ENCODE peak calls at places on chromosomes 4 and X, in five cellular contexts. L, V, T, H and C are unnamed samples.

GRCh38 chr4:127304356-127304755 is 328.4 kb upstream of the INTU start:
- ATAC-seq in L (no peak), V (no peak), H (no peak), T (peak; percentile 30), C (no peak)

GRCh38 chr4:145609494-145610427 is 9.4 kb upstream of the MMAA start:
- ATAC-seq in L (peak; percentile 89), H (peak; percentile 77), V (peak; percentile 61), T (no peak), C (peak; percentile 69)

GRCh38 chr4:30714408-30715031 is 5.6 kb upstream of the PCDH7 start:
- ATAC-seq in L (peak; percentile 23), H (no peak), T (no peak), V (no peak), C (no peak)

GRCh38 chrX:1883772-1884171 is 268.9 kb downstream of the ASMT start:
- ATAC-seq in T (no peak), H (no peak), V (no peak), L (no peak), C (peak; percentile 34)

GRCh38 chr4:100190643-100191600 is 654 bp upstream of the DDIT4L start:
- ATAC-seq in L (peak; percentile 32), T (peak; percentile 14), H (peak; percentile 72), V (no peak), C (peak; percentile 32)

GRCh38 chr4:7155611-7156071 is 36.7 kb upstream of the SORCS2 start:
- ATAC-seq in H (no peak), L (peak; percentile 21), V (no peak), T (peak; percentile 10), C (no peak)

GRCh38 chr4:106746451-106746850 is 289.7 kb downstream of the DKK2 start:
- ATAC-seq in H (no peak), V (no peak), L (peak; percentile 17), T (no peak), C (no peak)

GRCh38 chr4:1750381-1751154 is 29.2 kb downstream of the TACC3 start:
- ATAC-seq in H (no peak), L (no peak), V (no peak), T (no peak), C (no peak)

GRCh38 chr4:32775049-32775448 is 2054.9 kb downstream of the PCDH7 start:
- ATAC-seq in L (peak; percentile 96), H (no peak), T (no peak), V (no peak), C (no peak)

GRCh38 chr4:94995684-94996394 is 238.1 kb downstream of the BMPR1B start:
- ATAC-seq in L (peak; percentile 61), H (peak; percentile 99), V (peak; percentile 42), T (peak; percentile 84), C (no peak)

GRCh38 chr4:77110707-77111106 is 34.9 kb upstream of the CCNI start:
- ATAC-seq in T (no peak), L (no peak), H (no peak), V (no peak), C (no peak)

GRCh38 chr4:76723916-76724315 is 174.0 kb downstream of the SOWAHB start:
- ATAC-seq in T (no peak), H (no peak), L (no peak), V (no peak), C (no peak)

GRCh38 chrX:97756879-97757278 is 873.2 kb downstream of the RPA4 start:
- ATAC-seq in H (no peak), T (no peak), L (no peak), V (no peak), C (no peak)

GRCh38 chr4:14917305-14917647 is 85.0 kb upstream of the CPEB2 start:
- ATAC-seq in T (peak; percentile 45), V (no peak), H (no peak), L (no peak), C (no peak)

GRCh38 chr4:113872426-113873260 is 106.8 kb downstream of the ARSJ start:
- ATAC-seq in H (no peak), L (no peak), T (no peak), V (no peak), C (no peak)